ENCODE peak calls at places on chromosomes 5 and 9, in five cellular contexts. W is CD8-positive, alpha-beta T cell; A is body of pancreas; I is heart left ventricle; L is Peyer's patch. S is an unnamed sample.

GRCh38 chr5:43305948-43306563 is 7.2 kb downstream of the HMGCS1 start:
- DNase-seq in W (no peak), A (no peak), I (no peak), L (no peak), S (no peak)

GRCh38 chr9:96420468-96421219 is 2.5 kb upstream of the ZNF367 start:
- DNase-seq in W (no peak), A (peak; percentile 31), I (no peak), L (peak; percentile 69), S (no peak)

GRCh38 chr9:3873818-3874217 is 348.0 kb upstream of the RFX3 start:
- DNase-seq in W (no peak), A (no peak), I (no peak), L (no peak), S (no peak)

GRCh38 chr5:132471944-132472343 is 18.6 kb downstream of the IRF1 start:
- DNase-seq in W (no peak), A (no peak), I (no peak), L (peak; percentile 51), S (no peak)

GRCh38 chr5:159456722-159457462 is 126.6 kb upstream of the IL12B start:
- DNase-seq in W (no peak), A (no peak), I (no peak), L (no peak), S (no peak)

GRCh38 chr5:170572453-170572852 is 68.6 kb downstream of the KCNIP1 start:
- DNase-seq in W (no peak), A (no peak), I (no peak), L (no peak), S (no peak)

GRCh38 chr9:73847536-73847935 is 649.6 kb upstream of the RORB start:
- DNase-seq in W (no peak), A (no peak), I (no peak), L (no peak), S (no peak)

GRCh38 chr5:312845-313244 is 8.7 kb upstream of the AHRR start:
- DNase-seq in W (no peak), A (no peak), I (peak; percentile 56), L (no peak), S (no peak)

GRCh38 chr5:32110081-32110696 is 63.9 kb downstream of the GOLPH3 start:
- DNase-seq in W (no peak), A (no peak), I (no peak), L (no peak), S (no peak)

GRCh38 chr5:173479711-173480110 is 136.7 kb downstream of the BOD1 start:
- DNase-seq in W (no peak), A (no peak), I (no peak), L (no peak), S (no peak)

GRCh38 chr9:27414215-27414731 is 109.8 kb upstream of the IFNK start:
- DNase-seq in W (no peak), A (peak; percentile 34), I (peak; percentile 86), L (peak; percentile 56), S (no peak)

GRCh38 chr9:93252781-93253530 is 69.0 kb downstream of the WNK2 start:
- DNase-seq in W (no peak), A (peak; percentile 6), I (no peak), L (no peak), S (peak; percentile 21)

GRCh38 chr5:81755320-81755719 is 4.4 kb upstream of the SSBP2 start:
- DNase-seq in W (no peak), A (peak; percentile 66), I (no peak), L (peak; percentile 59), S (no peak)

GRCh38 chr9:122225323-122226141 is 3.2 kb downstream of the LHX6 start:
- DNase-seq in W (no peak), A (no peak), I (no peak), L (no peak), S (no peak)

GRCh38 chr9:74760031-74760700 is 127.6 kb downstream of the TRPM6 start:
- DNase-seq in W (no peak), A (no peak), I (no peak), L (no peak), S (no peak)

GRCh38 chr9:137269231-137269772 is 8.2 kb upstream of the TOR4A start:
- DNase-seq in W (no peak), A (peak; percentile 66), I (peak; percentile 74), L (peak; percentile 77), S (peak; percentile 62)

GRCh38 chr5:53560028-53560427 is 411 bp upstream of the NDUFS4 start:
- DNase-seq in W (no peak), A (no peak), I (no peak), L (no peak), S (no peak)

GRCh38 chr9:93952784-93953491 is 2.2 kb downstream of the BARX1 start:
- DNase-seq in W (no peak), A (no peak), I (no peak), L (no peak), S (no peak)

GRCh38 chr9:22103650-22104575 is 94.8 kb upstream of the CDKN2B start:
- DNase-seq in W (no peak), A (no peak), I (no peak), L (peak; percentile 65), S (no peak)

GRCh38 chr9:73869261-73869660 is 627.9 kb upstream of the RORB start:
- DNase-seq in W (no peak), A (no peak), I (no peak), L (peak; percentile 47), S (no peak)

GRCh38 chr9:73054091-73054490 is 97.6 kb upstream of the ANXA1 start:
- DNase-seq in W (no peak), A (no peak), I (no peak), L (no peak), S (no peak)

GRCh38 chr5:168401880-168402279 is 84.4 kb upstream of the RARS1 start:
- DNase-seq in W (no peak), A (no peak), I (no peak), L (no peak), S (no peak)

DNA sequence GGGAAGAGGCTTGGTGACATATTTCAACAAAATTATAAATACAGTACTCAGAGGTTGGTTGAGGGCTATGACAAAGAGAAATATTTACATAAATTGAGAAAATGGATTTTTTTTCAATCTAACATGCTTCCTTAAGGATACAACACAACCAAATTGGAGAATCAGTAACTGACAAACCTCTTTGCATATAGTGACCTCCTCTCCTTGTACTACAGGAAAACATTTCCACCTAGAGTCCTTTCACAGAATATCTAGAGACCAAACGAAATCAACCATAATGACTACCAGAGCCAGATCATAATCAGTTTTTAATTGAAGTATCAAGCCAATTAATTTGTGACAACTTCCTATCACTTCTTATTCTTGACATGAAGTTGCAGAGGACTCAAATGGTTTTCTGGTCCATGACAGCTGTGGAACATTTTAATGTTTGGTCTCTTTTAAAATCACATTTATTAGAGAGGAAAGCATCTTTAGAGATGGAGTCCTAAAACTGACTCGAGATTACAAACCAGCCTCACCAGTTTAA is 1636.5 kb upstream of the C9orf72 start:
- DNase-seq in W (no peak), A (no peak), I (no peak), L (no peak), S (no peak)
- TF ChIP-seq CTCF in W (no peak), A (no peak), I (no peak), L (no peak), S (no peak)

DNA sequence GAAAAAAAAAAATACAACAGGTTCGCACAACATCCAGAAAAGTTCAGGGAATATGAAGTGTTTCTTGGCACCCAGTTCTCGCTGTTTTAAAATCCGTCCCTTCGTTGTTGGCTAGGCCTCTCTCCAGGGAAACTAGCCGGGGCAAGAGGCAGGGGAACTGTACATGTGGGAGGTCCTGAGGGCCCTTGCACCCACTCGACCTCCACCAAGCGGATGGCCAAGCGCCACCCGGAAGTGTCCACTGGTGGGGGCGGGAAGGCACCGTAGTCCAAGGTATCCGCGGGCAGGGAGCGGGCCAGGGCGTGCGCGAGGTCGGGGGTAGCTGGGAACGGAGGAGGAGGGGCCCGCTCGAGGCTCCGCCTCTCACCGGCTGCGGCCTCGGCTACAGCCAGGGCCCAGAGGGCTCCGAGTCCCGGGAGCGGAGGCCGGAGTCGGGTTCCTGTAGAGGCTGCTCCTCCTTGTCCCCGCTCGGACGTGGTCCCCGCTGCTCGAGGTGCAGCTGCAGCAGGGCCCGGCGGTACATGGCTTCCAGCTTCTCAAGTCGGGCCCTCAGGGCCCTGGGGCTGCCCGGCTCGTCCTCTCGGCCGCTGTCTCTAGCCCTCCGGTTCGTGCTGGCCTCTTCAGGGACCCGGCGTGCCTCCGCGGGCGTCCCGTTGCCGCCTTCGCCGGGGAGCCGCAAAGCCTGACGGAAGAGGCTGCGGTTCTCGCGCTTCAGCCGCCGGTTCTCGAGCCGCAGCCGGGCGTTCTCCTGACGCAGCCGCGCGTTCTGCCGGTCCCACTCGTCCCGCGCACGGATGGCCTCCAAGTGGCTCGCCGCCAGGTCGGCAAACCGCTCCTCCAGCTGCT is 720 bp downstream of the TUSC1 start:
- DNase-seq in W (no peak), A (peak; percentile 88), I (peak; percentile 92), L (peak; percentile 91), S (peak; percentile 95)
- H3K4me3 ChIP-seq in W (no peak overlapping the region), A (peak overlapping the region; percentile 81), I (peak overlapping the region; percentile 66), L (peak overlapping the region; percentile 73), S (peak overlapping the region; percentile 93)

DNA sequence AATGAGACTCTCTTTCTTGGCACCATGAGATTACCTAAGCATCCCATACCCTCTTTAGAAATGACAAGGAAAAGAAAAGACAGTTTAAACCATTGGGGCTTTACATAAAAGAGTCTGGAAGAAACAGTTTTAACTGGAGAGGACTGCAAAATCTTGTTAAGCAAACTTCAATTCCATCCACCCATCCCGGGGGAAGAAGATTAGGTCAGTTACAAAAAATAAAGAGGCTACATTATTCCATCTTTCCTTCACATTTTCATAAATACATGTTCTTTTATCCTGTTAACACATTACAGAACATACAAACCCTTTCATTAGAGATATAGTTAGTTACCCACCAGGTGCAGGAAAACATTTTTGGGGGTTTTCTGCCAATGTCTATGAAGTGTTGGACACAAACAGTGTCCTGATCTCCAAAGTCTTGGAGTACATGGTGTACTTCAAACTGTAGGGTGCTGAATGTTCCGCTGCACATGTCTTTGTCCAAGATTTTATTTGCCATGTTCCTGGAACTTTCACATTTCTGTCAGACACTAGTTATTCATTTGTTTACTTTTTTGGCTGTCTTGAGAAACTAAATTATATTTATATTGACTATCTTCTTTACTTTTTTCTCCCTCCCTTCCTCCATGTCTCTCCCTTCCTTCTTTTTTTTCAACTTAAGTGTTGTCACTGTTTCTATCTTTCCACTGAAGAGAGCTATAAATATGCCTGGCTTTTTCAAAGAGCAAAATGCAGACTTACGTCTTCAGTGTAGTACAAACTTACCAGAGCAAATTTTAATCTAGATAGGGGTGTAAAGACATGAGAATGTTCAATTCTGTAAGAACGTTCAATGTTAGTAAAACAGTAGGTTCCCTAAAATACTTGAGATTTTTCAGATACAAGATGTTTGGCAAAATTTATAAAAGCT is 410.9 kb upstream of the PRR16 start:
- DNase-seq in W (no peak), A (no peak), I (no peak), L (no peak), S (no peak)
- H3K27ac ChIP-seq in W (no peak overlapping the region), A (peak overlapping the region; percentile 55), I (peak overlapping the region; percentile 67), L (peak overlapping the region; percentile 26), S (no peak overlapping the region)

DNA sequence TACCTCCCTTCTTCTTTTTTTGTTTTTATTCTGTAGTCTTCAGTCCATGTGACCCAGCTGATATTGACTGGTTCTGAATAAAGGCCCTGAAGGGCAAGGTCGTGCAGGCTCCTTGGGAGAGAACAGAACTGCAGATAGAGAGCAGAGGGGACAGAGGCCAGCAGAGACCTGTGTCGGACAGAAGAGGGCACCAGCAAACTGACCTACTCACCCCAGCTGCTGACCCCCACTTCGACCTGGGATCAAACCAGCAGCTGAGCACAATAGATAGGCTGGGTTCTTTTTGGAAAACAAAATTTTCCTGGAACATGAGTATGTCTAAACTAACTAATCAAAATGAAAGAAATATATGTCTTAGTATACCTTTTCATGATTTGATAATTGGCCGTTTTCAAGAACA is 695.1 kb downstream of the NR2F1-AS1 start:
- DNase-seq in W (no peak), A (no peak), I (no peak), L (no peak), S (no peak)
- TF ChIP-seq CTCF in W (no peak), A (no peak), I (no peak), L (no peak), S (peak; percentile 47)